ENCODE peak calls at places on chromosomes 1 and 21, in nine cellular contexts. C is NB4; P is right cardiac atrium; Z is non-pigmented ciliary epithelial cell; E is CD8-positive, alpha-beta T cell; X is WERI-Rb-1; A is H54; S is pancreas; W is ovary. O is an unnamed sample.

GRCh38 chr1:206508956-206509355 is 1.6 kb downstream of the RASSF5 start:
- DNase-seq in W (no peak), P (no peak), C (no peak), Z (no peak), X (no peak), A (no peak), S (peak), E (no peak), O (no peak)

GRCh38 chr1:2538872-2539271 is 8.8 kb upstream of the HES5 start:
- DNase-seq in W (no peak), Z (no peak), S (no peak), E (no peak), A (no peak), X (no peak), P (no peak), C (no peak), O (no peak)

GRCh38 chr1:65308781-65309316 is 494 bp upstream of the DNAJC6 start:
- DNase-seq in C (no peak), E (no peak), S (no peak), Z (no peak), A (no peak), P (no peak), X (no peak), W (no peak), O (no peak)

GRCh38 chr1:26221094-26221493 is 12.9 kb upstream of the CEP85 start:
- DNase-seq in W (no peak), P (no peak), A (no peak), X (no peak), E (no peak), C (no peak), S (no peak), Z (no peak), O (no peak)

GRCh38 chr1:68819190-68819829 is 322.4 kb upstream of the DEPDC1 start:
- DNase-seq in C (peak), W (no peak), X (peak), Z (no peak), P (no peak), E (no peak), S (no peak), A (peak), O (no peak)

GRCh38 chr1:89633103-89633744 is at the start of gene LRRC8C:
- DNase-seq in E (peak), W (peak), Z (no peak), C (peak), X (peak), A (peak), S (peak), P (peak), O (peak)

GRCh38 chr1:226664413-226665101 is 74.5 kb downstream of the ITPKB start:
- DNase-seq in A (no peak), P (no peak), W (peak), S (no peak), C (no peak), X (no peak), Z (no peak), E (no peak), O (no peak)

GRCh38 chr1:48055854-48056253 is 58.7 kb upstream of the TRABD2B start:
- DNase-seq in Z (no peak), W (no peak), P (no peak), X (no peak), C (no peak), S (no peak), A (no peak), E (no peak), O (no peak)

GRCh38 chr1:25523512-25523911 is 19.9 kb upstream of the LDLRAP1 start:
- DNase-seq in C (no peak), X (peak), S (no peak), Z (no peak), A (no peak), P (no peak), W (no peak), E (no peak), O (no peak)

GRCh38 chr21:46063227-46063626 is 34.7 kb upstream of the COL6A2 start:
- DNase-seq in A (no peak), S (no peak), E (peak), Z (no peak), W (peak), P (no peak), C (no peak), X (peak), O (no peak)

GRCh38 chr1:110118636-110119396 is 6.6 kb downstream of the UBL4B start:
- DNase-seq in A (no peak), W (no peak), X (no peak), Z (no peak), S (no peak), P (no peak), E (no peak), C (no peak), O (no peak)

GRCh38 chr1:93056214-93056613 is 22.9 kb upstream of the MTF2 start:
- DNase-seq in A (no peak), W (no peak), C (peak), P (no peak), S (no peak), E (no peak), X (no peak), Z (no peak), O (no peak)

GRCh38 chr1:226545806-226546596 is 2.6 kb upstream of the STUM start:
- DNase-seq in W (no peak), E (no peak), P (peak), X (no peak), A (no peak), S (no peak), C (no peak), Z (no peak), O (no peak)

GRCh38 chr1:94544706-94545490 is 3.3 kb upstream of the F3 start:
- DNase-seq in W (no peak), C (no peak), E (no peak), Z (no peak), X (no peak), A (no peak), P (no peak), S (no peak), O (no peak)

GRCh38 chr1:31412732-31413404 is at the start of gene SERINC2:
- DNase-seq in E (peak), Z (no peak), S (peak), A (peak), W (no peak), C (peak), P (no peak), X (no peak), O (no peak)

GRCh38 chr1:216596298-216596947 is 126.8 kb downstream of the ESRRG start:
- DNase-seq in X (no peak), W (no peak), S (no peak), A (no peak), E (no peak), C (no peak), Z (no peak), P (no peak), O (no peak)

GRCh38 chr1:10429868-10430215 is 391 bp upstream of the CENPS start:
- DNase-seq in Z (no peak), W (peak), C (no peak), A (no peak), X (no peak), S (no peak), P (no peak), E (no peak), O (no peak)

GRCh38 chr21:38898422-38899098 is 92.8 kb downstream of the ETS2 start:
- DNase-seq in W (no peak), S (no peak), A (no peak), P (no peak), Z (no peak), C (no peak), X (no peak), E (no peak), O (no peak)

GRCh38 chr1:227942716-227943261 is 4.9 kb downstream of the WNT9A start:
- DNase-seq in Z (no peak), W (peak), A (no peak), P (no peak), E (no peak), C (no peak), S (peak), X (no peak), O (no peak)

GRCh38 chr1:41353744-41354143 is 7.5 kb upstream of the FOXO6 start:
- DNase-seq in W (no peak), S (peak), Z (no peak), X (no peak), A (no peak), P (no peak), E (no peak), C (peak), O (peak)

GRCh38 chr1:56285554-56286402 is 293.6 kb downstream of the PLPP3 start:
- DNase-seq in E (no peak), P (no peak), Z (no peak), W (no peak), S (no peak), A (no peak), C (no peak), X (no peak), O (no peak)

GRCh38 chr1:18644469-18645171 is 14.0 kb downstream of the PAX7 start:
- DNase-seq in W (no peak), Z (no peak), C (no peak), A (no peak), E (no peak), P (no peak), S (no peak), X (no peak), O (no peak)

GRCh38 chr1:60970081-60970509 is 112.3 kb upstream of the NFIA start:
- DNase-seq in S (no peak), Z (no peak), X (no peak), P (no peak), C (no peak), A (no peak), W (no peak), E (no peak), O (no peak)

GRCh38 chr1:25837253-25837875 is 17.6 kb downstream of the MTFR1L start:
- DNase-seq in X (no peak), Z (no peak), W (no peak), C (no peak), P (no peak), A (no peak), S (no peak), E (no peak), O (no peak)

GRCh38 chr1:16088996-16089395 is 15.5 kb upstream of the FAM131C start:
- DNase-seq in E (no peak), W (no peak), X (no peak), S (no peak), C (no peak), A (peak), Z (peak), P (no peak), O (no peak)

GRCh38 chr1:150477733-150478132 is 9.5 kb upstream of the TARS2 start:
- DNase-seq in P (no peak), X (no peak), C (no peak), S (no peak), Z (peak), A (no peak), E (no peak), W (no peak), O (no peak)

GRCh38 chr1:199821029-199821779 is 206.3 kb upstream of the NR5A2 start:
- DNase-seq in S (no peak), E (no peak), P (no peak), X (no peak), A (no peak), Z (no peak), W (no peak), C (no peak), O (no peak)

GRCh38 chr1:156436319-156437043 is 64.1 kb downstream of the MEF2D start:
- DNase-seq in Z (no peak), A (no peak), C (no peak), P (no peak), S (peak), W (no peak), E (no peak), X (no peak), O (no peak)

GRCh38 chr1:175373786-175374623 is 181.4 kb upstream of the KIAA0040 start:
- DNase-seq in C (peak), P (peak), W (no peak), A (peak), E (no peak), X (peak), S (peak), Z (no peak), O (no peak)

GRCh38 chr1:6329851-6330250 is 63.7 kb downstream of the ACOT7 start:
- DNase-seq in P (no peak), X (no peak), A (no peak), Z (no peak), E (no peak), S (no peak), W (no peak), C (no peak), O (no peak)

GRCh38 chr1:8554956-8555534 is 237.1 kb downstream of the SLC45A1 start:
- DNase-seq in Z (no peak), S (no peak), C (no peak), W (peak), A (no peak), P (no peak), E (no peak), X (no peak), O (no peak)

GRCh38 chr1:36323636-36324321 is at the start of gene EVA1B:
- DNase-seq in X (peak), P (peak), A (no peak), C (peak), W (peak), S (peak), E (peak), Z (no peak), O (peak)

GRCh38 chr1:10685851-10686403 is 110.5 kb downstream of the CASZ1 start:
- DNase-seq in X (no peak), W (peak), P (no peak), S (no peak), Z (no peak), C (no peak), A (no peak), E (no peak), O (no peak)

GRCh38 chr1:27935721-27936120 is 921 bp downstream of the SMPDL3B start:
- DNase-seq in Z (no peak), P (no peak), S (no peak), A (no peak), X (no peak), C (no peak), E (no peak), W (no peak), O (no peak)